ENCODE peak calls at places on chromosomes 2 and 18, in four cellular contexts. S, D, I and U are unnamed samples.
A peak's percentile ranks its signal among the peaks of the same experiment; 100 is the strongest.

GRCh38 chr2:231467613-231468525 is 3.6 kb upstream of the NCL start:
- DNase-seq in S (no peak), D (no peak), I (no peak), U (no peak)

GRCh38 chr2:235545369-235546150 is 51.7 kb downstream of the AGAP1 start:
- DNase-seq in S (no peak), D (no peak), I (no peak), U (no peak)

GRCh38 chr2:203878060-203878459 is 10.5 kb downstream of the CTLA4 start:
- DNase-seq in S (no peak), D (no peak), I (no peak), U (no peak)

GRCh38 chr2:218899147-218899546 is 18.5 kb downstream of the WNT10A start:
- DNase-seq in S (no peak), D (no peak), I (no peak), U (no peak)

GRCh38 chr18:67509711-67510110 is 6.8 kb downstream of the DSEL start:
- DNase-seq in S (no peak), D (no peak), I (no peak), U (no peak)

GRCh38 chr2:197804758-197805597 is 585 bp downstream of the PLCL1 start:
- DNase-seq in S (peak; percentile 19), D (no peak), I (peak; percentile 44), U (peak; percentile 31)

GRCh38 chr2:23540804-23541360 is 155.9 kb downstream of the KLHL29 start:
- DNase-seq in S (no peak), D (no peak), I (no peak), U (no peak)

GRCh38 chr2:233464056-233464455 is 102.5 kb downstream of the USP40 start:
- DNase-seq in S (no peak), D (no peak), I (no peak), U (no peak)

GRCh38 chr2:133561045-133561852 is 7.0 kb downstream of the NCKAP5 start:
- DNase-seq in S (no peak), D (peak; percentile 33), I (no peak), U (peak; percentile 28)

GRCh38 chr2:104412384-104412783 is 441.5 kb upstream of the POU3F3 start:
- DNase-seq in S (peak; percentile 52), D (peak; percentile 20), I (peak; percentile 65), U (peak; percentile 52)

GRCh38 chr2:100393362-100393761 is 24.1 kb downstream of the CHST10 start:
- DNase-seq in S (no peak), D (no peak), I (no peak), U (no peak)

GRCh38 chr2:174332607-174333001 is 2.1 kb upstream of the SP9 start:
- DNase-seq in S (peak; percentile 53), D (no peak), I (peak; percentile 62), U (peak; percentile 38)

GRCh38 chr2:47644351-47644750 is 138.6 kb upstream of the MSH6 start:
- DNase-seq in S (no peak), D (no peak), I (no peak), U (no peak)

GRCh38 chr2:231222318-231223000 is 24.0 kb downstream of the ARMC9 start:
- DNase-seq in S (no peak), D (no peak), I (no peak), U (no peak)

GRCh38 chr2:25215948-25216679 is 47.7 kb upstream of the POMC start:
- DNase-seq in S (no peak), D (no peak), I (peak; percentile 90), U (no peak)

GRCh38 chr2:70861774-70862644 is 26.4 kb upstream of the CD207 start:
- DNase-seq in S (peak; percentile 84), D (peak; percentile 76), I (peak; percentile 93), U (peak; percentile 92)

GRCh38 chr2:25976884-25977741 is 5.2 kb downstream of the KIF3C start:
- DNase-seq in S (no peak), D (no peak), I (no peak), U (no peak)

GRCh38 chr18:23071285-23071684 is 64.0 kb upstream of the CABLES1 start:
- DNase-seq in S (no peak), D (no peak), I (no peak), U (no peak)

GRCh38 chr18:363327-364115 is 95.7 kb upstream of the THOC1 start:
- DNase-seq in S (no peak), D (no peak), I (no peak), U (no peak)

GRCh38 chr2:231632559-231633142 is 40.0 kb downstream of the TEX44 start:
- DNase-seq in S (no peak), D (no peak), I (no peak), U (no peak)

GRCh38 chr2:71001592-71002570 is 7.2 kb upstream of the TEX261 start:
- DNase-seq in S (peak; percentile 7), D (no peak), I (peak; percentile 63), U (peak; percentile 6)

GRCh38 chr2:175981546-175981945 is 20.5 kb downstream of the LNPK start:
- DNase-seq in S (no peak), D (no peak), I (no peak), U (no peak)

GRCh38 chr2:12819098-12819465 is 102.3 kb downstream of the TRIB2 start:
- DNase-seq in S (no peak), D (no peak), I (no peak), U (no peak)

GRCh38 chr2:132943829-132944228 is 273.8 kb upstream of the LYPD1 start:
- DNase-seq in S (no peak), D (no peak), I (no peak), U (no peak)

GRCh38 chr18:31977270-31977872 is 34.4 kb upstream of the TRAPPC8 start:
- DNase-seq in S (peak; percentile 60), D (peak; percentile 68), I (peak; percentile 56), U (peak; percentile 66)

GRCh38 chr2:120552800-120553471 is 182.7 kb upstream of the GLI2 start:
- DNase-seq in S (peak; percentile 80), D (peak; percentile 90), I (peak; percentile 94), U (peak; percentile 87)

GRCh38 chr2:8529706-8530277 is 152.1 kb upstream of the ID2 start:
- DNase-seq in S (no peak), D (no peak), I (no peak), U (no peak)

GRCh38 chr2:85319811-85320210 is 8.0 kb downstream of the TGOLN2 start:
- DNase-seq in S (no peak), D (no peak), I (no peak), U (no peak)

GRCh38 chr2:181892795-181893435 is 1.4 kb downstream of the ITPRID2 start:
- DNase-seq in S (no peak), D (peak; percentile 69), I (no peak), U (no peak)
- TF ChIP-seq ELF4 in S (no peak), D (no peak), I (no peak), U (no peak)

GRCh38 chr2:157866202-157866601 is 9.9 kb downstream of the ACVR1 start:
- DNase-seq in S (no peak), D (no peak), I (no peak), U (no peak)
- TF ChIP-seq ELF4 in S (no peak), D (no peak), I (no peak), U (no peak)

GRCh38 chr18:24369420-24369819 is 28.2 kb downstream of the OSBPL1A start:
- DNase-seq in S (no peak), D (no peak), I (no peak), U (no peak)
- TF ChIP-seq ELF4 in S (no peak), D (no peak), I (no peak), U (no peak)

GRCh38 chr2:222294996-222295367 is 3.8 kb downstream of the PAX3 start:
- DNase-seq in S (no peak), D (no peak), I (no peak), U (no peak)
- TF ChIP-seq ELF4 in S (no peak), D (no peak), I (no peak), U (no peak)

GRCh38 chr18:41326311-41326710 is 628.7 kb upstream of the PIK3C3 start:
- DNase-seq in S (no peak), D (no peak), I (no peak), U (no peak)

GRCh38 chr18:41320090-41320489 is 634.9 kb upstream of the PIK3C3 start:
- DNase-seq in S (no peak), D (no peak), I (no peak), U (no peak)

GRCh38 chr18:41324020-41324791 is 630.8 kb upstream of the PIK3C3 start:
- DNase-seq in S (no peak), D (no peak), I (no peak), U (no peak)

GRCh38 chr18:41324934-41325333 is 630.1 kb upstream of the PIK3C3 start:
- DNase-seq in S (no peak), D (no peak), I (no peak), U (no peak)

DNA sequence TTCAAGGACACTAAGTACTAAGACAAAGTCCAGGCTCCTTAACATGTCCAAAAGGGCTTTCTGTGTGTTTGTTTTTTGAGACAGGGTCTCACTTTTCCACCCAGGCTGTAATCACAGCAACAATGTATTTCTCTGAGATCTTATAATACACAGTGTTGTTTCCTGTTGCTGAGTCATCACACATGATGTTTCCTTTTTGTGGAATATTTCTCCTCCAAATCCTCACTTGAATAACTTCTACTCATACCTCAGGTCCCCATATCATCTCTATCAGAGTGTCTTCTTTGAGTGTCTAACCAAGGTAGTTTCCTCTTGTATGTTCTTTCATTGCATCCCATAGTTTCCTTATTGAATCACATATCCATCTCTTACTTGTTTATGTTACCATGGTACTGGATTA is 632.0 kb upstream of the PIK3C3 start:
- DNase-seq in S (no peak), D (no peak), I (no peak), U (no peak)
- TF ChIP-seq ELF4 in S (no peak), D (no peak), I (no peak), U (no peak)

DNA sequence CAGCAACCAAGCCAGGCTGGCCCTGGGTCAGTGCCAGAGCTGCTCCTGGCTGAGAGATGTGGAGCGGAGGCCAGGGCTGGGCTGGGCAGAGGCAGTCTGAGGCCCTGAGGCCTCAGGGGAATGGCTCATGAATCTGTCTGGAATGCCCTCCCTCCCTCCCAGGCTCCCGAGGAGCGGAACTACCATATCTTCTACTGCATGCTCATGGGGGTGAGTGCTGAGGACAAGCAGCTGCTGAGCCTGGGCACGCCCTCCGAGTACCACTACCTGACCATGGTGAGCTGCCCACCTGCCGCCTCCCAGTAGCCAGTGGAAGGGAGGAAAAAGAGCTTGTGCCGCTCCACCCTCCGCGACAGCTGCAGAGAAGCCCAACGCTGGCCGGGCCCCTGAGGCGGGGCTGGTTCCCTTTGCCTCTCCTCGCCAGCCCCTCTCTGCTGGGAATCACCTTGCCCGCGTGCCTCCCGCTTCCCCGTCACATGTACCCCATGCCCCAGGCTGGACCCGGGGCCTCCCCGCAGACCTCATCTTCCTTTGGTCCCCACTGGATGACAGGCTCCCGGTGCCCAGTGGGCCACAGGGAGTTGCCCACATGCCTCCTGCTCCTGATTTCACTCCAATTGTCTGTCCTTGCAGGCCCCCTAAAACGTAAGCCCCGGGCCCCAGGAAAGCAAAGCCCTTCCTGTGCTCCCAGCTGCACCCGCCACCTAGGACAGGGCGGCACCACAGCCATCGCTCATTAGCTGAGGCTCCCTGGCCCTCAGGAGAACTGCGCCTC is 41.1 kb downstream of the MYO7B start:
- DNase-seq in S (no peak), D (no peak), I (no peak), U (no peak)
- TF ChIP-seq ELF4 in S (no peak), D (no peak), I (no peak), U (no peak)

GRCh38 chr2:158395166-158395565 is 61.4 kb downstream of the CCDC148 start:
- DNase-seq in S (no peak), D (no peak), I (no peak), U (no peak)
- TF ChIP-seq ELF4 in S (no peak), D (no peak), I (no peak), U (no peak)